ENCODE peak calls at places on chromosome 5, in ten cellular contexts. One of them, this sample, is unnamed.

GRCh38 chr5:134647750-134648424 is 698 bp upstream of the SEC24A start:
- DNase-seq in tibial nerve: no peak
- DNase-seq in stomach: no peak
- DNase-seq in body of pancreas: no peak
- DNase-seq in uterus: peak; percentile 27
- DNase-seq in transverse colon: peak; percentile 11
- DNase-seq in IMR-90: peak; percentile 35
- DNase-seq in heart left ventricle: no peak
- DNase-seq in upper lobe of left lung: peak; percentile 59
- DNase-seq in Peyer's patch: no peak
- DNase-seq in this sample: peak; percentile 23

GRCh38 chr5:63025679-63026078 is 447.1 kb downstream of the LRRC70 start:
- DNase-seq in tibial nerve: no peak
- DNase-seq in stomach: no peak
- DNase-seq in body of pancreas: no peak
- DNase-seq in uterus: no peak
- DNase-seq in transverse colon: no peak
- DNase-seq in IMR-90: no peak
- DNase-seq in heart left ventricle: no peak
- DNase-seq in upper lobe of left lung: no peak
- DNase-seq in Peyer's patch: no peak
- DNase-seq in this sample: no peak

GRCh38 chr5:123157797-123158528 is 68.9 kb downstream of the PRDM6 start:
- DNase-seq in tibial nerve: no peak
- DNase-seq in stomach: no peak
- DNase-seq in body of pancreas: no peak
- DNase-seq in uterus: no peak
- DNase-seq in transverse colon: no peak
- DNase-seq in IMR-90: peak; percentile 83
- DNase-seq in heart left ventricle: no peak
- DNase-seq in upper lobe of left lung: no peak
- DNase-seq in Peyer's patch: no peak
- DNase-seq in this sample: no peak

GRCh38 chr5:102794047-102794446 is 38.9 kb downstream of the PAM start:
- DNase-seq in tibial nerve: no peak
- DNase-seq in stomach: no peak
- DNase-seq in body of pancreas: no peak
- DNase-seq in uterus: no peak
- DNase-seq in transverse colon: no peak
- DNase-seq in IMR-90: no peak
- DNase-seq in heart left ventricle: no peak
- DNase-seq in upper lobe of left lung: no peak
- DNase-seq in Peyer's patch: no peak
- DNase-seq in this sample: no peak

GRCh38 chr5:135494196-135494595 is 41.6 kb downstream of the NEUROG1 start:
- DNase-seq in tibial nerve: no peak
- DNase-seq in stomach: no peak
- DNase-seq in body of pancreas: no peak
- DNase-seq in uterus: no peak
- DNase-seq in transverse colon: no peak
- DNase-seq in IMR-90: no peak
- DNase-seq in heart left ventricle: no peak
- DNase-seq in upper lobe of left lung: no peak
- DNase-seq in Peyer's patch: no peak
- DNase-seq in this sample: peak; percentile 39

GRCh38 chr5:1511037-1511436 is 12.7 kb downstream of the LPCAT1 start:
- DNase-seq in tibial nerve: peak; percentile 5
- DNase-seq in stomach: no peak
- DNase-seq in body of pancreas: peak; percentile 3
- DNase-seq in uterus: peak; percentile 9
- DNase-seq in transverse colon: peak; percentile 7
- DNase-seq in IMR-90: no peak
- DNase-seq in heart left ventricle: peak; percentile 11
- DNase-seq in upper lobe of left lung: peak; percentile 20
- DNase-seq in Peyer's patch: peak; percentile 30
- DNase-seq in this sample: peak; percentile 18

GRCh38 chr5:178288373-178289368 is 56.1 kb upstream of the PHYKPL start:
- DNase-seq in tibial nerve: no peak
- DNase-seq in stomach: no peak
- DNase-seq in body of pancreas: no peak
- DNase-seq in uterus: no peak
- DNase-seq in transverse colon: no peak
- DNase-seq in IMR-90: no peak
- DNase-seq in heart left ventricle: no peak
- DNase-seq in upper lobe of left lung: no peak
- DNase-seq in Peyer's patch: peak; percentile 29
- DNase-seq in this sample: no peak

GRCh38 chr5:122163151-122164069 is 34.1 kb downstream of the ZNF474 start:
- DNase-seq in tibial nerve: no peak
- DNase-seq in stomach: no peak
- DNase-seq in body of pancreas: no peak
- DNase-seq in uterus: no peak
- DNase-seq in transverse colon: no peak
- DNase-seq in IMR-90: peak; percentile 95
- DNase-seq in heart left ventricle: no peak
- DNase-seq in upper lobe of left lung: no peak
- DNase-seq in Peyer's patch: no peak
- DNase-seq in this sample: no peak

GRCh38 chr5:158640581-158640980 is 459.1 kb downstream of the EBF1 start:
- DNase-seq in tibial nerve: no peak
- DNase-seq in stomach: no peak
- DNase-seq in body of pancreas: no peak
- DNase-seq in uterus: peak; percentile 16
- DNase-seq in transverse colon: no peak
- DNase-seq in IMR-90: peak; percentile 26
- DNase-seq in heart left ventricle: no peak
- DNase-seq in upper lobe of left lung: no peak
- DNase-seq in Peyer's patch: no peak
- DNase-seq in this sample: no peak

GRCh38 chr5:151596839-151597539 is 5.9 kb upstream of the FAT2 start:
- DNase-seq in tibial nerve: no peak
- DNase-seq in stomach: no peak
- DNase-seq in body of pancreas: no peak
- DNase-seq in uterus: no peak
- DNase-seq in transverse colon: no peak
- DNase-seq in IMR-90: no peak
- DNase-seq in heart left ventricle: peak; percentile 54
- DNase-seq in upper lobe of left lung: no peak
- DNase-seq in Peyer's patch: no peak
- DNase-seq in this sample: no peak

GRCh38 chr5:40428815-40429214 is 250.9 kb upstream of the PTGER4 start:
- DNase-seq in tibial nerve: no peak
- DNase-seq in stomach: no peak
- DNase-seq in body of pancreas: no peak
- DNase-seq in uterus: no peak
- DNase-seq in transverse colon: no peak
- DNase-seq in IMR-90: no peak
- DNase-seq in heart left ventricle: no peak
- DNase-seq in upper lobe of left lung: no peak
- DNase-seq in Peyer's patch: no peak
- DNase-seq in this sample: no peak

GRCh38 chr5:139293504-139294371 is at the start of gene MATR3:
- DNase-seq in tibial nerve: peak; percentile 94
- DNase-seq in stomach: peak; percentile 96
- DNase-seq in body of pancreas: peak; percentile 97
- DNase-seq in uterus: peak; percentile 96
- DNase-seq in transverse colon: peak; percentile 97
- DNase-seq in IMR-90: peak; percentile 94
- DNase-seq in heart left ventricle: peak; percentile 97
- DNase-seq in upper lobe of left lung: peak; percentile 96
- DNase-seq in Peyer's patch: peak; percentile 98
- DNase-seq in this sample: peak; percentile 98

GRCh38 chr5:132506094-132506692 is 15.6 kb upstream of the IRF1 start:
- DNase-seq in tibial nerve: no peak
- DNase-seq in stomach: no peak
- DNase-seq in body of pancreas: no peak
- DNase-seq in uterus: no peak
- DNase-seq in transverse colon: peak; percentile 57
- DNase-seq in IMR-90: peak; percentile 98
- DNase-seq in heart left ventricle: no peak
- DNase-seq in upper lobe of left lung: no peak
- DNase-seq in Peyer's patch: no peak
- DNase-seq in this sample: no peak

GRCh38 chr5:126354012-126354856 is 69.0 kb upstream of the GRAMD2B start:
- DNase-seq in tibial nerve: no peak
- DNase-seq in stomach: no peak
- DNase-seq in body of pancreas: no peak
- DNase-seq in uterus: no peak
- DNase-seq in transverse colon: no peak
- DNase-seq in IMR-90: peak; percentile 98
- DNase-seq in heart left ventricle: no peak
- DNase-seq in upper lobe of left lung: no peak
- DNase-seq in Peyer's patch: no peak
- DNase-seq in this sample: no peak
- TF ChIP-seq POLR2A in tibial nerve: no peak
- TF ChIP-seq POLR2A in stomach: no peak
- TF ChIP-seq POLR2A in body of pancreas: no peak
- TF ChIP-seq POLR2A in uterus: no peak
- TF ChIP-seq POLR2A in transverse colon: no peak
- TF ChIP-seq POLR2A in IMR-90: peak; percentile 44
- TF ChIP-seq POLR2A in heart left ventricle: no peak
- TF ChIP-seq POLR2A in upper lobe of left lung: peak; percentile 33
- TF ChIP-seq POLR2A in Peyer's patch: no peak
- TF ChIP-seq POLR2A in this sample: no peak

DNA sequence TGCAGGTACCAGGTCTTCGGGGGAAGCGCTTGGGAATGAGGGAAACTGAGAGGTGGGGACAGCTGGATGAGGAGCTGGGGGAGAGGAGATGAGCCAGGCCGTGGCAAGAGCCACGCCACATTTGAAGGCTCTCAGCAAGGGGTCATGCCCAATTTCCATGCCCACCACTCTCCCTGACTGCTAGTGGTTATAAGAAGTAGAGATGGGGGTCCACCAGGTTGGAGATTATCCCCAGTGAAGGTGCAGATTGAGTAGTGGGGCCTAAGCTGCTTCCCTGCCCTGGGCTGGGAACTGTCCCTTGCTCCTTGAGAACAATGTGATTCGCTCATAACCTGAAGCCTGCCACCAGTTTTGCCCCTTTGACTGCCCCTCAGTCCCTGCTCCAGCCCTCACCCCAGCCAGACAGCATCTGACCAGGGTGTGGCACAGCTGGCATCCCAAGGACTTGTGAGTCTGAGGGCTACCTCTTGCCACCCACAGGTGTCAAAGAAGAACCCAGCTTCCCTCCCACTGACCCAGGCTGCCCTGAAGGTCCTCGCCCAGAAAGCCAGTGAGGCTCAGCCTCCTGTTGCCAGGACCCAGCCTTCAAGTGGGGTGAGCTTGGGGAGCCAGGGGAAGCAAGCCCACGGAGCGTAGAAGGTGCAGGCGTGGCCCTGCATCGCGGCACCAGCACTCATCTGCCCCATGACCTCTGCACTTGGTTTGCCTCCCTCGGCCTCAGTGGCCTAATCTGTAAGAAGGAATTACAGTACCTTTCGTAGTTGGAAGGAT is 21.5 kb downstream of the CD74 start:
- DNase-seq in tibial nerve: no peak
- DNase-seq in stomach: no peak
- DNase-seq in body of pancreas: no peak
- DNase-seq in uterus: no peak
- DNase-seq in transverse colon: no peak
- DNase-seq in IMR-90: no peak
- DNase-seq in heart left ventricle: no peak
- DNase-seq in upper lobe of left lung: no peak
- DNase-seq in Peyer's patch: no peak
- DNase-seq in this sample: no peak
- H3K36me3 ChIP-seq in tibial nerve: peaks cover 100% of the 10 kb centered on the region
- H3K36me3 ChIP-seq in stomach: peaks cover 100% of the 10 kb centered on the region
- H3K36me3 ChIP-seq in body of pancreas: peaks cover 45% of the 10 kb centered on the region
- H3K36me3 ChIP-seq in uterus: no peaks in the 10 kb centered on the region
- H3K36me3 ChIP-seq in transverse colon: no peaks in the 10 kb centered on the region
- H3K36me3 ChIP-seq in IMR-90: peaks cover 68% of the 10 kb centered on the region
- H3K36me3 ChIP-seq in heart left ventricle: no peaks in the 10 kb centered on the region
- H3K36me3 ChIP-seq in upper lobe of left lung: peaks cover 98% of the 10 kb centered on the region
- H3K36me3 ChIP-seq in Peyer's patch: no peaks in the 10 kb centered on the region
- H3K36me3 ChIP-seq in this sample: no peaks in the 10 kb centered on the region

GRCh38 chr5:124746916-124747769 is 704 bp upstream of the ZNF608 start:
- DNase-seq in tibial nerve: peak; percentile 76
- DNase-seq in stomach: peak; percentile 79
- DNase-seq in body of pancreas: peak; percentile 84
- DNase-seq in uterus: peak; percentile 89
- DNase-seq in transverse colon: peak; percentile 83
- DNase-seq in IMR-90: peak; percentile 94
- DNase-seq in heart left ventricle: peak; percentile 78
- DNase-seq in upper lobe of left lung: peak; percentile 87
- DNase-seq in Peyer's patch: peak; percentile 62
- DNase-seq in this sample: peak; percentile 90
- TF ChIP-seq POLR2A in tibial nerve: no peak
- TF ChIP-seq POLR2A in stomach: no peak
- TF ChIP-seq POLR2A in body of pancreas: peak; percentile 52
- TF ChIP-seq POLR2A in uterus: no peak
- TF ChIP-seq POLR2A in transverse colon: peak; percentile 28
- TF ChIP-seq POLR2A in IMR-90: no peak
- TF ChIP-seq POLR2A in heart left ventricle: peak; percentile 35
- TF ChIP-seq POLR2A in upper lobe of left lung: peak; percentile 29
- TF ChIP-seq POLR2A in Peyer's patch: no peak
- TF ChIP-seq POLR2A in this sample: peak; percentile 65

GRCh38 chr5:98880598-98880997 is 48.2 kb downstream of the CHD1 start:
- DNase-seq in tibial nerve: no peak
- DNase-seq in stomach: no peak
- DNase-seq in body of pancreas: no peak
- DNase-seq in uterus: no peak
- DNase-seq in transverse colon: no peak
- DNase-seq in IMR-90: no peak
- DNase-seq in heart left ventricle: no peak
- DNase-seq in upper lobe of left lung: no peak
- DNase-seq in Peyer's patch: no peak
- DNase-seq in this sample: no peak
- H3K36me3 ChIP-seq in tibial nerve: peaks cover 94% of the 10 kb centered on the region
- H3K36me3 ChIP-seq in stomach: peaks cover 98% of the 10 kb centered on the region
- H3K36me3 ChIP-seq in body of pancreas: peaks cover 27% of the 10 kb centered on the region
- H3K36me3 ChIP-seq in uterus: no peaks in the 10 kb centered on the region
- H3K36me3 ChIP-seq in transverse colon: no peaks in the 10 kb centered on the region
- H3K36me3 ChIP-seq in IMR-90: peaks cover 26% of the 10 kb centered on the region
- H3K36me3 ChIP-seq in heart left ventricle: peaks cover 15% of the 10 kb centered on the region
- H3K36me3 ChIP-seq in upper lobe of left lung: peaks cover 96% of the 10 kb centered on the region
- H3K36me3 ChIP-seq in Peyer's patch: no peaks in the 10 kb centered on the region
- H3K36me3 ChIP-seq in this sample: no peaks in the 10 kb centered on the region

DNA sequence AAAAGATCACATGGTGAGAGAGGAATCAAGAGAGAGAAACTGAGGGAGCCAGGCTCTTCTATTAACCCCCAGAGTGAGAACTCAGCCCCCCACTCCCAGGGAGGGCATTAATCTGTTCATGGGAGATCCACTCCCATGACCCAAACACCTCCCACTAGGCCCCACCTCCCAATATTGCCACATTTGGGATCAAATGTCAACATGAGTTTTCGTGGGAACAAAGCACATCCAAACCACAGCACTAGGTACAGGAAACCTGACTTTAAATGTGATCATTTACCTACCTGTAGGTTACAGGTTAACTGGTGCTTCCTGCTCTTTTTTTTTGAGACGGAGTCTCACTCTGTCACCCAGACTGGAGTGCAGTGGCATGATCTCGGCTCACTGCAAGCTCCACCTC is 16.9 kb downstream of the NNT start:
- DNase-seq in tibial nerve: no peak
- DNase-seq in stomach: no peak
- DNase-seq in body of pancreas: no peak
- DNase-seq in uterus: no peak
- DNase-seq in transverse colon: no peak
- DNase-seq in IMR-90: no peak
- DNase-seq in heart left ventricle: no peak
- DNase-seq in upper lobe of left lung: no peak
- DNase-seq in Peyer's patch: no peak
- DNase-seq in this sample: no peak
- TF ChIP-seq POLR2A in tibial nerve: no peak
- TF ChIP-seq POLR2A in stomach: no peak
- TF ChIP-seq POLR2A in body of pancreas: no peak
- TF ChIP-seq POLR2A in uterus: no peak
- TF ChIP-seq POLR2A in transverse colon: no peak
- TF ChIP-seq POLR2A in IMR-90: no peak
- TF ChIP-seq POLR2A in heart left ventricle: no peak
- TF ChIP-seq POLR2A in upper lobe of left lung: no peak
- TF ChIP-seq POLR2A in Peyer's patch: no peak
- TF ChIP-seq POLR2A in this sample: no peak